ENCODE peak calls at places on chromosomes 7 and 10, in four cellular contexts. One of them, this sample, is unnamed.

GRCh38 chr10:58641095-58641531 is 128.4 kb downstream of the BICC1 start:
- DNase-seq in heart left ventricle: no peak
- DNase-seq in esophagus squamous epithelium: no peak
- DNase-seq in tibial nerve: no peak
- DNase-seq in this sample: peak; percentile 46

GRCh38 chr7:27203378-27203953 is 3.6 kb upstream of the HOXA13 start:
- DNase-seq in heart left ventricle: no peak
- DNase-seq in esophagus squamous epithelium: no peak
- DNase-seq in tibial nerve: no peak
- DNase-seq in this sample: no peak

GRCh38 chr7:101856488-101857357 is 39.3 kb downstream of the CUX1 start:
- DNase-seq in esophagus squamous epithelium: peak; percentile 69
- DNase-seq in tibial nerve: peak; percentile 67
- DNase-seq in heart left ventricle: peak; percentile 94
- DNase-seq in this sample: peak; percentile 88

GRCh38 chr10:132192991-132193670 is 6.4 kb downstream of the DPYSL4 start:
- DNase-seq in heart left ventricle: peak; percentile 76
- DNase-seq in esophagus squamous epithelium: no peak
- DNase-seq in tibial nerve: no peak
- DNase-seq in this sample: no peak

GRCh38 chr7:23230586-23231195 is 15.9 kb upstream of the GPNMB start:
- DNase-seq in tibial nerve: no peak
- DNase-seq in esophagus squamous epithelium: no peak
- DNase-seq in heart left ventricle: no peak
- DNase-seq in this sample: no peak

GRCh38 chr10:110373059-110373458 is 68.3 kb upstream of the SMNDC1 start:
- DNase-seq in tibial nerve: no peak
- DNase-seq in heart left ventricle: no peak
- DNase-seq in esophagus squamous epithelium: no peak
- DNase-seq in this sample: no peak

GRCh38 chr7:50632561-50633413 is 67.6 kb upstream of the DDC start:
- DNase-seq in esophagus squamous epithelium: no peak
- DNase-seq in heart left ventricle: no peak
- DNase-seq in tibial nerve: peak; percentile 6
- DNase-seq in this sample: no peak

GRCh38 chr10:43127447-43127846 is 10.8 kb upstream of the CSGALNACT2 start:
- DNase-seq in tibial nerve: no peak
- DNase-seq in esophagus squamous epithelium: no peak
- DNase-seq in heart left ventricle: no peak
- DNase-seq in this sample: no peak

GRCh38 chr10:80855348-80855971 is 317.8 kb downstream of the SH2D4B start:
- DNase-seq in tibial nerve: no peak
- DNase-seq in esophagus squamous epithelium: no peak
- DNase-seq in heart left ventricle: no peak
- DNase-seq in this sample: no peak

GRCh38 chr10:92695679-92696605 is 6.2 kb downstream of the HHEX start:
- DNase-seq in esophagus squamous epithelium: no peak
- DNase-seq in tibial nerve: no peak
- DNase-seq in heart left ventricle: no peak
- DNase-seq in this sample: peak; percentile 87

GRCh38 chr10:89458760-89459159 is 44.4 kb downstream of the IFIT5 start:
- DNase-seq in esophagus squamous epithelium: no peak
- DNase-seq in heart left ventricle: no peak
- DNase-seq in tibial nerve: no peak
- DNase-seq in this sample: no peak

GRCh38 chr7:77813180-77813579 is 14.6 kb downstream of the PHTF2 start:
- DNase-seq in tibial nerve: no peak
- DNase-seq in esophagus squamous epithelium: no peak
- DNase-seq in heart left ventricle: no peak
- DNase-seq in this sample: no peak

GRCh38 chr7:142110098-142110497 is 1.4 kb upstream of the MGAM2 start:
- DNase-seq in esophagus squamous epithelium: no peak
- DNase-seq in tibial nerve: no peak
- DNase-seq in heart left ventricle: no peak
- DNase-seq in this sample: no peak

GRCh38 chr7:78299088-78299487 is 500.5 kb downstream of the PHTF2 start:
- DNase-seq in tibial nerve: no peak
- DNase-seq in esophagus squamous epithelium: no peak
- DNase-seq in heart left ventricle: no peak
- DNase-seq in this sample: no peak

GRCh38 chr10:47245731-47246350 is 54.2 kb upstream of the GDF10 start:
- DNase-seq in esophagus squamous epithelium: no peak
- DNase-seq in tibial nerve: no peak
- DNase-seq in heart left ventricle: no peak
- DNase-seq in this sample: peak; percentile 31

GRCh38 chr7:140698477-140698876 is 2.0 kb downstream of the NDUFB2 start:
- DNase-seq in esophagus squamous epithelium: no peak
- DNase-seq in tibial nerve: no peak
- DNase-seq in heart left ventricle: peak; percentile 57
- DNase-seq in this sample: no peak

GRCh38 chr7:133345690-133346421 is 93.0 kb downstream of the EXOC4 start:
- DNase-seq in heart left ventricle: no peak
- DNase-seq in esophagus squamous epithelium: no peak
- DNase-seq in tibial nerve: no peak
- DNase-seq in this sample: no peak

GRCh38 chr7:29748286-29749099 is 57.8 kb upstream of the WIPF3 start:
- DNase-seq in esophagus squamous epithelium: no peak
- DNase-seq in tibial nerve: no peak
- DNase-seq in heart left ventricle: no peak
- DNase-seq in this sample: no peak

GRCh38 chr7:65037740-65038678 is 31.5 kb upstream of the ERV3-1 start:
- DNase-seq in heart left ventricle: peak; percentile 95
- DNase-seq in esophagus squamous epithelium: peak; percentile 59
- DNase-seq in tibial nerve: peak; percentile 79
- DNase-seq in this sample: peak; percentile 95
- TF ChIP-seq POLR2A in heart left ventricle: peak; percentile 57
- TF ChIP-seq POLR2A in esophagus squamous epithelium: no peak
- TF ChIP-seq POLR2A in tibial nerve: no peak
- TF ChIP-seq POLR2A in this sample: peak; percentile 56

GRCh38 chr7:88230646-88231045 is 10.8 kb upstream of the SRI start:
- DNase-seq in heart left ventricle: no peak
- DNase-seq in tibial nerve: no peak
- DNase-seq in esophagus squamous epithelium: no peak
- DNase-seq in this sample: no peak
- TF ChIP-seq POLR2A in heart left ventricle: no peak
- TF ChIP-seq POLR2A in tibial nerve: no peak
- TF ChIP-seq POLR2A in esophagus squamous epithelium: no peak
- TF ChIP-seq POLR2A in this sample: no peak

DNA sequence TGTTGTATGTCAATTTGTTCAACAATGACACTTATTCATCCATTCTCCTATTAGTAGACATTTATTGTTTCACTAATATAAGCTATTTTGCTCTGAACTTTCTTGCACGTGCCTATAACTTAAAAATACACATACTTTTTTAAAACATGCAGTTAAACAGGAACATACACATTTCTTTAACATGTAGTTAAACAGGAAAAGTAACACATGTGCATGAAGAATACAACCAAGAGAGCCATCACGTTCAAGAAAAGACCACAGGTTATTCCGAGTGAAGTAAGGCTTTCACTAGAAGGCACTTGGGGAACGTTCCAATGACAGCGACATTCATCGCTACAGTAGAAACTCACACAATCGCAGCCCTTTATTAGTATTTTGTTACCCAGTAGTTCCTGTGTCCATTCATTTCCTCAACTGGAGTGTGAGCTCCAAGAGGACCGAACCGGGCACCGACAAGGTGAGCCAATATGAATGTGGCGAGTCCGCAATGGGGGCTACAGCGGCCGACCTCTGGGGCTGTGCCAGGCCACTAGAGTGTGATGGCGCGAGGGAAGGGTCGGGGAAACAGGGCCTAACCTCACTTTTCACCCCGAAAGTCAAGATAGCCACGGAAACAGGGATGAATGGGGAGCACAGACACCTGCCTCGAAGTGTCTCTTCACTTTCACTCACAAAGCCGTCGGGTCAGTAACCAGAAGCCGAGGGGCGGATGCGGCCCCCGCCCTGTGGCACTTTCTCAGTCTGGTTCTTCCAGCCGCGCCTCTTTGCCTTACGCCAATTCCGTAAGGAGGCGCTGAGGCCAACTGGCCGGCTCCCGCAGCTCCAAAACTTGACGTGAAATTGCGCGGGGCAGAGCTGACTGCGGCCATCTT is 775 bp upstream of the SEPTIN7 start:
- DNase-seq in heart left ventricle: peak; percentile 93
- DNase-seq in esophagus squamous epithelium: peak; percentile 61
- DNase-seq in tibial nerve: peak; percentile 49
- DNase-seq in this sample: peak; percentile 90
- TF ChIP-seq POLR2A in heart left ventricle: no peak
- TF ChIP-seq POLR2A in esophagus squamous epithelium: no peak
- TF ChIP-seq POLR2A in tibial nerve: no peak
- TF ChIP-seq POLR2A in this sample: no peak

GRCh38 chr7:41573881-41574280 is 129.0 kb downstream of the INHBA start:
- DNase-seq in tibial nerve: no peak
- DNase-seq in heart left ventricle: no peak
- DNase-seq in esophagus squamous epithelium: no peak
- DNase-seq in this sample: no peak

GRCh38 chr7:41570766-41571165 is 132.1 kb downstream of the INHBA start:
- DNase-seq in esophagus squamous epithelium: no peak
- DNase-seq in tibial nerve: no peak
- DNase-seq in heart left ventricle: no peak
- DNase-seq in this sample: no peak

GRCh38 chr7:41576176-41576575 is 126.7 kb downstream of the INHBA start:
- DNase-seq in heart left ventricle: no peak
- DNase-seq in tibial nerve: no peak
- DNase-seq in esophagus squamous epithelium: no peak
- DNase-seq in this sample: peak; percentile 22

GRCh38 chr7:41574377-41574776 is 128.5 kb downstream of the INHBA start:
- DNase-seq in heart left ventricle: no peak
- DNase-seq in tibial nerve: no peak
- DNase-seq in esophagus squamous epithelium: no peak
- DNase-seq in this sample: no peak

DNA sequence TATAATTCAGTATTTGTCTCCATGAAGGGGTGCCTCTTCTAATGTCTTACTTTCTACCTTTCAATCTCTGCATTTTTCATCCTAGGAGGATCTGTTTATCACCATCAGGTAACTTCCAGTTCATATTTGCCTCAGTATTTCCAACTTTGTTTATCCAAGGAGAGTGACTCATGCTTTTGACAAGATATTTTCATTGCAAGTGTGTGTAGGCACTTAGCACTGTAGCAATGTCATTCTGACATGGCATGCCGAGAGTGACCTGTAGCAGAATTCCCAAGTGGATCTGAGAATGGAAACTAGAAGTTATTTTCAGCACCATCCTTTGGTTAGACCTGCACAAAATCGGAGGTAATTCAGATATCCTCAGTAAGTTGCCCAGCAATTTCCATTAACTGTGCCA is 129.9 kb downstream of the INHBA start:
- DNase-seq in esophagus squamous epithelium: no peak
- DNase-seq in tibial nerve: no peak
- DNase-seq in heart left ventricle: no peak
- DNase-seq in this sample: no peak
- TF ChIP-seq POLR2A in esophagus squamous epithelium: no peak
- TF ChIP-seq POLR2A in tibial nerve: no peak
- TF ChIP-seq POLR2A in heart left ventricle: no peak
- TF ChIP-seq POLR2A in this sample: no peak

GRCh38 chr10:46030091-46030937 is at the start of gene NCOA4:
- DNase-seq in heart left ventricle: peak; percentile 99
- DNase-seq in esophagus squamous epithelium: peak; percentile 85
- DNase-seq in tibial nerve: peak; percentile 97
- DNase-seq in this sample: peak; percentile 98
- TF ChIP-seq POLR2A in heart left ventricle: peak; percentile 82
- TF ChIP-seq POLR2A in esophagus squamous epithelium: no peak
- TF ChIP-seq POLR2A in tibial nerve: peak; percentile 31
- TF ChIP-seq POLR2A in this sample: peak; percentile 91

DNA sequence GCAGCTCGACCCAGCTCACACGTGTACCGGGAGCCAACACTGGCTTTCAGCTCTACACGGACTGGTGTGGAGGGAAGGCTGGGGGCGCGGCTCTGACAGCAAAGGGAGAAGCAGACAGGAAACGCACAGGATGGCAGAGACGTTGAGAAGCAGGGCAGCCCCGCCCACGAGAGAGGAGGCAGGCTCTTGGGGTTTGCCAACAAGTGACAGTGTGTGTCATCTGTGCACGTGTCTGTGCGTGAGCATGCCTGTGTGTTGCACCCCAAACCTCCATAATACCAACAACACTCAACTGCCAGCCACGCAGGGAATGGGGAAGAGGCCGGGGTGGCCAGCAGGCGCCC is 64.4 kb upstream of the PDGFA start:
- DNase-seq in heart left ventricle: peak; percentile 25
- DNase-seq in esophagus squamous epithelium: no peak
- DNase-seq in tibial nerve: no peak
- DNase-seq in this sample: peak; percentile 34
- TF ChIP-seq POLR2A in heart left ventricle: no peak
- TF ChIP-seq POLR2A in esophagus squamous epithelium: no peak
- TF ChIP-seq POLR2A in tibial nerve: no peak
- TF ChIP-seq POLR2A in this sample: no peak

GRCh38 chr7:151060416-151061234 is 1.2 kb downstream of the SLC4A2 start:
- DNase-seq in esophagus squamous epithelium: no peak
- DNase-seq in heart left ventricle: peak; percentile 66
- DNase-seq in tibial nerve: no peak
- DNase-seq in this sample: peak; percentile 86
- TF ChIP-seq POLR2A in esophagus squamous epithelium: no peak
- TF ChIP-seq POLR2A in heart left ventricle: no peak
- TF ChIP-seq POLR2A in tibial nerve: no peak
- TF ChIP-seq POLR2A in this sample: no peak

GRCh38 chr7:1844336-1844955 is 174.4 kb downstream of the ELFN1 start:
- DNase-seq in esophagus squamous epithelium: no peak
- DNase-seq in tibial nerve: no peak
- DNase-seq in heart left ventricle: peak; percentile 18
- DNase-seq in this sample: peak; percentile 6
- TF ChIP-seq POLR2A in esophagus squamous epithelium: no peak
- TF ChIP-seq POLR2A in tibial nerve: no peak
- TF ChIP-seq POLR2A in heart left ventricle: no peak
- TF ChIP-seq POLR2A in this sample: no peak

GRCh38 chr10:50624866-50625491 is 1.2 kb upstream of the SGMS1 start:
- DNase-seq in tibial nerve: peak; percentile 57
- DNase-seq in heart left ventricle: peak; percentile 70
- DNase-seq in esophagus squamous epithelium: peak; percentile 27
- DNase-seq in this sample: peak; percentile 77
- TF ChIP-seq POLR2A in tibial nerve: no peak
- TF ChIP-seq POLR2A in heart left ventricle: peak; percentile 37
- TF ChIP-seq POLR2A in esophagus squamous epithelium: no peak
- TF ChIP-seq POLR2A in this sample: peak; percentile 72

This sample was measured in adrenal gland.